ENCODE peak calls at places on chromosomes 1 and 21, in five cellular contexts. One of them, this sample, is unnamed.

GRCh38 chr1:53134961-53135734 is 7.3 kb downstream of the SLC1A7 start:
- DNase-seq in mesenchymal stem cell: no peak
- DNase-seq in IMR-90: peak
- DNase-seq in mesendoderm: no peak
- DNase-seq in H1: no peak
- DNase-seq in this sample: no peak

GRCh38 chr1:174197547-174197946 is 38.2 kb downstream of the RABGAP1L start:
- DNase-seq in mesenchymal stem cell: no peak
- DNase-seq in IMR-90: no peak
- DNase-seq in mesendoderm: no peak
- DNase-seq in H1: no peak
- DNase-seq in this sample: no peak

GRCh38 chr1:19955529-19956170 is 23.8 kb downstream of the PLA2G2A start:
- DNase-seq in mesenchymal stem cell: no peak
- DNase-seq in IMR-90: no peak
- DNase-seq in mesendoderm: no peak
- DNase-seq in H1: no peak
- DNase-seq in this sample: no peak

GRCh38 chr1:186093437-186093836 is 281.6 kb downstream of the TPR start:
- DNase-seq in mesenchymal stem cell: peak
- DNase-seq in IMR-90: peak
- DNase-seq in mesendoderm: no peak
- DNase-seq in H1: no peak
- DNase-seq in this sample: no peak

GRCh38 chr1:225049594-225049993 is 120.1 kb downstream of the DNAH14 start:
- DNase-seq in mesenchymal stem cell: no peak
- DNase-seq in IMR-90: no peak
- DNase-seq in mesendoderm: no peak
- DNase-seq in H1: no peak
- DNase-seq in this sample: no peak

GRCh38 chr1:199029401-199029800 is 390.6 kb downstream of the PTPRC start:
- DNase-seq in mesenchymal stem cell: peak
- DNase-seq in IMR-90: peak
- DNase-seq in mesendoderm: no peak
- DNase-seq in H1: no peak
- DNase-seq in this sample: no peak

GRCh38 chr1:77543822-77544448 is 138.5 kb downstream of the ZZZ3 start:
- DNase-seq in mesenchymal stem cell: peak
- DNase-seq in IMR-90: peak
- DNase-seq in mesendoderm: no peak
- DNase-seq in H1: no peak
- DNase-seq in this sample: no peak

GRCh38 chr21:36155603-36156338 is 853 bp upstream of the DOP1B start:
- DNase-seq in mesenchymal stem cell: no peak
- DNase-seq in IMR-90: no peak
- DNase-seq in mesendoderm: peak
- DNase-seq in H1: no peak
- DNase-seq in this sample: peak

GRCh38 chr1:37865348-37866119 is 6.1 kb upstream of the MTF1 start:
- DNase-seq in mesenchymal stem cell: no peak
- DNase-seq in IMR-90: peak
- DNase-seq in mesendoderm: no peak
- DNase-seq in H1: no peak
- DNase-seq in this sample: no peak

GRCh38 chr1:8389962-8390535 is 72.1 kb downstream of the SLC45A1 start:
- DNase-seq in mesenchymal stem cell: no peak
- DNase-seq in IMR-90: no peak
- DNase-seq in mesendoderm: no peak
- DNase-seq in H1: no peak
- DNase-seq in this sample: no peak

GRCh38 chr1:53639251-53639721 is 99.7 kb downstream of the GLIS1 start:
- DNase-seq in mesenchymal stem cell: no peak
- DNase-seq in IMR-90: peak
- DNase-seq in mesendoderm: no peak
- DNase-seq in H1: no peak
- DNase-seq in this sample: no peak

GRCh38 chr1:171219751-171220385 is 28.4 kb upstream of the FMO1 start:
- DNase-seq in mesenchymal stem cell: peak
- DNase-seq in IMR-90: peak
- DNase-seq in mesendoderm: peak
- DNase-seq in H1: peak
- DNase-seq in this sample: peak

GRCh38 chr1:222921951-222922350 is 107.1 kb downstream of the DISP1 start:
- DNase-seq in mesenchymal stem cell: no peak
- DNase-seq in IMR-90: no peak
- DNase-seq in mesendoderm: no peak
- DNase-seq in H1: no peak
- DNase-seq in this sample: no peak

DNA sequence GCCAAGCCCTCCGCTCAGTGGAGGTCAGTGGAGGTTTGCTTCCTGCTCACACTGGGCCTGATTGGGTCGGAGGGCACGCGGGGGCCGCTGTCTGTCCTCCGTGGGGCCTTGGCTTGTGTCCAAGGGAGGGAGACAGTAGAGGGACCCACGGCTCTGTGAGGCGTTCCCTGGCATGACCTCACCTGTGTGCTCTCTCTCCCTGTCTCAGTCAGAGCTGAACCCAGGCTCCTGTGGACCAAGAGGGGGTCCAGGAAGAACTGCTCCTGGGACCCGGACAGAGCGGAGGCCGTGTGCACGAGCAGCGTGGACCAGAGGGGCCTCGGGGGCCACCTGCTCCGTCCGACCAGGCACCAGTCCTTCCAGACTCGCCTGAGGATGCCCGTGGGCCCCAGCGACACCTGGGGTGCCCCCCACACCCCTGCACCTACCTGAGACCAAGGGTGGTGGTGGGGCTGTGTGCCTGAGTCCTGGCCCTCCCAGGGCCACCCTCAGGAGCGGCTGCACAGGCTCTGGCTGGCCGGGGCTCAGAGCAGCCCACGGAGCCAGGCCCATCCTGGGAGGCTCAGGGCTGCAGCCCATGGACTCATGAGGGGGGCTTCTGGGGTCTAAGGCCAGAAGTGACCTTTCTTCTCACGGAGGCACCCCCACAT is 13.3 kb upstream of the TTLL10 start:
- DNase-seq in mesenchymal stem cell: no peak
- DNase-seq in IMR-90: no peak
- DNase-seq in mesendoderm: no peak
- DNase-seq in H1: no peak
- DNase-seq in this sample: no peak
- H2AK5ac ChIP-seq in mesenchymal stem cell: peak
- H2AK5ac ChIP-seq in IMR-90: no peak
- H2AK5ac ChIP-seq in mesendoderm: no peak
- H2AK5ac ChIP-seq in H1: no peak
- H2AK5ac ChIP-seq in this sample: no peak

GRCh38 chr1:156492013-156492590 is 8.5 kb downstream of the MEF2D start:
- DNase-seq in mesenchymal stem cell: no peak
- DNase-seq in IMR-90: no peak
- DNase-seq in mesendoderm: no peak
- DNase-seq in H1: no peak
- DNase-seq in this sample: no peak
- H2BK15ac ChIP-seq in mesenchymal stem cell: no peak
- H2BK15ac ChIP-seq in IMR-90: no peak
- H2BK15ac ChIP-seq in mesendoderm: no peak
- H2BK15ac ChIP-seq in H1: peak
- H2BK15ac ChIP-seq in this sample: no peak

GRCh38 chr1:226657788-226658537 is 81.1 kb downstream of the ITPKB start:
- DNase-seq in mesenchymal stem cell: no peak
- DNase-seq in IMR-90: no peak
- DNase-seq in mesendoderm: no peak
- DNase-seq in H1: no peak
- DNase-seq in this sample: no peak

GRCh38 chr1:226660410-226661182 is 78.5 kb downstream of the ITPKB start:
- DNase-seq in mesenchymal stem cell: no peak
- DNase-seq in IMR-90: no peak
- DNase-seq in mesendoderm: no peak
- DNase-seq in H1: no peak
- DNase-seq in this sample: no peak

GRCh38 chr1:226658538-226659125 is 80.5 kb downstream of the ITPKB start:
- DNase-seq in mesenchymal stem cell: no peak
- DNase-seq in IMR-90: no peak
- DNase-seq in mesendoderm: no peak
- DNase-seq in H1: no peak
- DNase-seq in this sample: no peak

GRCh38 chr1:226659641-226660040 is 79.4 kb downstream of the ITPKB start:
- DNase-seq in mesenchymal stem cell: no peak
- DNase-seq in IMR-90: no peak
- DNase-seq in mesendoderm: no peak
- DNase-seq in H1: no peak
- DNase-seq in this sample: no peak

GRCh38 chr1:226659136-226659535 is 79.9 kb downstream of the ITPKB start:
- DNase-seq in mesenchymal stem cell: no peak
- DNase-seq in IMR-90: no peak
- DNase-seq in mesendoderm: no peak
- DNase-seq in H1: no peak
- DNase-seq in this sample: no peak
- H2BK120ac ChIP-seq in mesenchymal stem cell: no peak
- H2BK120ac ChIP-seq in IMR-90: no peak
- H2BK120ac ChIP-seq in mesendoderm: no peak
- H2BK120ac ChIP-seq in H1: no peak
- H2BK120ac ChIP-seq in this sample: no peak

GRCh38 chr1:227886503-227886961 is 61.2 kb downstream of the WNT9A start:
- DNase-seq in mesenchymal stem cell: no peak
- DNase-seq in IMR-90: no peak
- DNase-seq in mesendoderm: no peak
- DNase-seq in H1: no peak
- DNase-seq in this sample: peak
- H2AK5ac ChIP-seq in mesenchymal stem cell: no peak
- H2AK5ac ChIP-seq in IMR-90: no peak
- H2AK5ac ChIP-seq in mesendoderm: no peak
- H2AK5ac ChIP-seq in H1: no peak
- H2AK5ac ChIP-seq in this sample: no peak

GRCh38 chr1:183275322-183275721 is 89.3 kb downstream of the LAMC2 start:
- DNase-seq in mesenchymal stem cell: no peak
- DNase-seq in IMR-90: no peak
- DNase-seq in mesendoderm: no peak
- DNase-seq in H1: no peak
- DNase-seq in this sample: peak
- H2BK15ac ChIP-seq in mesenchymal stem cell: no peak
- H2BK15ac ChIP-seq in IMR-90: peak
- H2BK15ac ChIP-seq in mesendoderm: no peak
- H2BK15ac ChIP-seq in H1: no peak
- H2BK15ac ChIP-seq in this sample: no peak

GRCh38 chr1:200638073-200638472 is 17.5 kb upstream of the KIF14 start:
- DNase-seq in mesenchymal stem cell: no peak
- DNase-seq in IMR-90: no peak
- DNase-seq in mesendoderm: peak
- DNase-seq in H1: no peak
- DNase-seq in this sample: no peak
- H2BK120ac ChIP-seq in mesenchymal stem cell: no peak
- H2BK120ac ChIP-seq in IMR-90: no peak
- H2BK120ac ChIP-seq in mesendoderm: no peak
- H2BK120ac ChIP-seq in H1: no peak
- H2BK120ac ChIP-seq in this sample: no peak

DNA sequence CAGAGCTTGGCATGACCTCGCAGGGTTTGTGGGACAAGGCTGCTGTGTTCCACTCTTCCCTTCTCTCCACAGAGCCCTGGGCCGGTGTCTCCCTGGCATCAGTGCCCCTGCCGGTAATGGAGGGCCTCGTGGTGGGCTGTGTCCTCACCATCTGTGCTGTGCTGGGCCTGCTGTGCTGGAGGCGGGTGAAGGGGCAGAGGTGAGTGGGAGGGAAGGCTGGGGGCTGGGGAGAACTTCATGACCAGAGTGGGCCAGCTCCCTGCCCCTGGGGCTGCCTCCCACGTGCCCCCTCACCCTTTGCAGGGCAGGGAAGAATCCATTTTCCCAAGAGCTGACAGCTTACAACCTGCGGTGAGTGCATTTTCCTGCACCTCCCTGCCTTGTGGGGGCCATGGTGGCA is 12.0 kb upstream of the LGR6 start:
- DNase-seq in mesenchymal stem cell: no peak
- DNase-seq in IMR-90: no peak
- DNase-seq in mesendoderm: no peak
- DNase-seq in H1: no peak
- DNase-seq in this sample: no peak
- H2AK5ac ChIP-seq in mesenchymal stem cell: no peak
- H2AK5ac ChIP-seq in IMR-90: no peak
- H2AK5ac ChIP-seq in mesendoderm: no peak
- H2AK5ac ChIP-seq in H1: no peak
- H2AK5ac ChIP-seq in this sample: no peak

GRCh38 chr21:33219300-33219699 is 10.4 kb upstream of the IFNAR2 start:
- DNase-seq in mesenchymal stem cell: no peak
- DNase-seq in IMR-90: no peak
- DNase-seq in mesendoderm: no peak
- DNase-seq in H1: no peak
- DNase-seq in this sample: no peak
- H2BK15ac ChIP-seq in mesenchymal stem cell: no peak
- H2BK15ac ChIP-seq in IMR-90: no peak
- H2BK15ac ChIP-seq in mesendoderm: no peak
- H2BK15ac ChIP-seq in H1: no peak
- H2BK15ac ChIP-seq in this sample: no peak